ENCODE peak calls at places on chromosomes 6 and 20, in four cellular contexts. One of them, this sample, is unnamed.

GRCh38 chr6:33313105-33313708 is 671 bp downstream of the TAPBP start:
- DNase-seq in iris pigment epithelial cell: peak
- DNase-seq in H4: peak
- DNase-seq in NAMALWA: peak
- DNase-seq in this sample: peak

GRCh38 chr6:116433313-116433712 is 27.9 kb upstream of the CALHM6 start:
- DNase-seq in iris pigment epithelial cell: no peak
- DNase-seq in H4: no peak
- DNase-seq in NAMALWA: no peak
- DNase-seq in this sample: no peak

GRCh38 chr6:34518669-34519365 is 37.3 kb downstream of the SPDEF start:
- DNase-seq in iris pigment epithelial cell: no peak
- DNase-seq in H4: no peak
- DNase-seq in NAMALWA: no peak
- DNase-seq in this sample: no peak

GRCh38 chr6:169035381-169036280 is 218.0 kb downstream of the THBS2 start:
- DNase-seq in iris pigment epithelial cell: peak
- DNase-seq in H4: no peak
- DNase-seq in NAMALWA: no peak
- DNase-seq in this sample: no peak

GRCh38 chr6:136600818-136601217 is 50.6 kb upstream of the MAP7 start:
- DNase-seq in iris pigment epithelial cell: no peak
- DNase-seq in H4: no peak
- DNase-seq in NAMALWA: no peak
- DNase-seq in this sample: no peak

GRCh38 chr20:48489656-48490055 is 338.1 kb downstream of the PREX1 start:
- DNase-seq in iris pigment epithelial cell: no peak
- DNase-seq in H4: no peak
- DNase-seq in NAMALWA: no peak
- DNase-seq in this sample: no peak

GRCh38 chr20:33291830-33292355 is 8.9 kb downstream of the BPIFB1 start:
- DNase-seq in iris pigment epithelial cell: peak
- DNase-seq in H4: peak
- DNase-seq in NAMALWA: peak
- DNase-seq in this sample: peak

GRCh38 chr20:21808863-21809664 is 103.6 kb downstream of the PAX1 start:
- DNase-seq in iris pigment epithelial cell: no peak
- DNase-seq in H4: no peak
- DNase-seq in NAMALWA: peak
- DNase-seq in this sample: peak

GRCh38 chr6:36195471-36196048 is 984 bp upstream of the BRPF3 start:
- DNase-seq in iris pigment epithelial cell: no peak
- DNase-seq in H4: no peak
- DNase-seq in NAMALWA: peak
- DNase-seq in this sample: no peak